ENCODE peak calls at places on chromosomes 12 and 14, in nine cellular contexts. T, Q, W, D, E, C, P, Y and H are unnamed samples. For H3K36me3, the result is how much of the 10 kb centered on the place peaks cover.

GRCh38 chr12:3777206-3777809 is 24.4 kb upstream of the CRACR2A start:
- DNase-seq in T (peak), Q (no peak), W (no peak), D (peak), E (no peak), C (no peak), P (no peak), Y (peak), H (peak)

GRCh38 chr12:14854586-14855163 is 11.3 kb upstream of the ART4 start:
- DNase-seq in T (no peak), Q (no peak), W (no peak), D (peak), E (no peak), C (no peak), P (no peak), Y (no peak), H (no peak)

GRCh38 chr14:50233335-50234250 is 2.2 kb upstream of the SOS2 start:
- DNase-seq in T (no peak), Q (no peak), W (no peak), D (no peak), E (no peak), C (no peak), P (no peak), Y (no peak), H (no peak)

GRCh38 chr12:53325539-53326061 is 4.2 kb upstream of the AAAS start:
- DNase-seq in T (no peak), Q (peak), W (no peak), D (peak), E (peak), C (peak), P (no peak), Y (no peak), H (peak)

GRCh38 chr12:71440393-71441349 is 1.1 kb downstream of the LGR5 start:
- DNase-seq in T (no peak), Q (no peak), W (no peak), D (peak), E (peak), C (peak), P (no peak), Y (peak), H (peak)

GRCh38 chr12:114815157-114815556 is 131.2 kb upstream of the TBX3 start:
- DNase-seq in T (no peak), Q (no peak), W (no peak), D (no peak), E (peak), C (no peak), P (no peak), Y (no peak), H (peak)

GRCh38 chr14:77071938-77072388 is 26.1 kb upstream of the CIPC start:
- DNase-seq in T (no peak), Q (no peak), W (no peak), D (no peak), E (peak), C (no peak), P (no peak), Y (no peak), H (no peak)

GRCh38 chr14:49966304-49966809 is 73.5 kb downstream of the ARF6 start:
- DNase-seq in T (no peak), Q (no peak), W (no peak), D (peak), E (peak), C (no peak), P (no peak), Y (peak), H (peak)

GRCh38 chr14:59123975-59124374 is 64.5 kb upstream of the DAAM1 start:
- DNase-seq in T (no peak), Q (no peak), W (no peak), D (peak), E (no peak), C (no peak), P (no peak), Y (no peak), H (no peak)

GRCh38 chr12:84767079-84767478 is 145.5 kb downstream of the SLC6A15 start:
- DNase-seq in T (no peak), Q (no peak), W (no peak), D (no peak), E (no peak), C (no peak), P (no peak), Y (no peak), H (no peak)

GRCh38 chr12:45707241-45707857 is 22.2 kb upstream of the ARID2 start:
- DNase-seq in T (no peak), Q (no peak), W (no peak), D (no peak), E (no peak), C (no peak), P (no peak), Y (no peak), H (no peak)

GRCh38 chr14:80387563-80387981 is 176.3 kb upstream of the DIO2 start:
- DNase-seq in T (no peak), Q (no peak), W (peak), D (no peak), E (no peak), C (no peak), P (no peak), Y (no peak), H (no peak)

GRCh38 chr12:25436206-25436912 is 116.7 kb downstream of the LMNTD1 start:
- DNase-seq in T (peak), Q (no peak), W (no peak), D (peak), E (peak), C (no peak), P (peak), Y (peak), H (peak)

GRCh38 chr14:101849640-101850039 is 88.1 kb downstream of the PPP2R5C start:
- DNase-seq in T (no peak), Q (no peak), W (no peak), D (no peak), E (no peak), C (no peak), P (no peak), Y (no peak), H (no peak)

GRCh38 chr12:116525418-116526001 is 33.7 kb upstream of the MAP1LC3B2 start:
- DNase-seq in T (no peak), Q (peak), W (no peak), D (peak), E (peak), C (no peak), P (no peak), Y (peak), H (no peak)

GRCh38 chr14:77760381-77761204 is at the start of gene SNW1:
- DNase-seq in T (peak), Q (peak), W (peak), D (peak), E (peak), C (peak), P (no peak), Y (peak), H (peak)

GRCh38 chr12:24631691-24632090 is 317.2 kb downstream of the BCAT1 start:
- DNase-seq in T (no peak), Q (no peak), W (no peak), D (peak), E (no peak), C (no peak), P (no peak), Y (no peak), H (no peak)

GRCh38 chr14:100282766-100283419 is 23.4 kb downstream of the SLC25A29 start:
- DNase-seq in T (no peak), Q (no peak), W (no peak), D (no peak), E (peak), C (no peak), P (no peak), Y (no peak), H (no peak)

GRCh38 chr14:57087841-57088240 is 180.9 kb downstream of the EXOC5 start:
- DNase-seq in T (no peak), Q (no peak), W (no peak), D (no peak), E (no peak), C (no peak), P (no peak), Y (no peak), H (no peak)

GRCh38 chr14:57085043-57085442 is 183.7 kb downstream of the EXOC5 start:
- DNase-seq in T (no peak), Q (no peak), W (no peak), D (no peak), E (no peak), C (no peak), P (no peak), Y (no peak), H (no peak)

GRCh38 chr14:57085801-57086200 is 182.9 kb downstream of the EXOC5 start:
- DNase-seq in T (no peak), Q (no peak), W (no peak), D (no peak), E (no peak), C (no peak), P (no peak), Y (no peak), H (no peak)

GRCh38 chr14:57089901-57090300 is 178.8 kb downstream of the EXOC5 start:
- DNase-seq in T (no peak), Q (no peak), W (no peak), D (no peak), E (no peak), C (no peak), P (no peak), Y (no peak), H (no peak)

GRCh38 chr14:57086271-57087162 is 182.2 kb downstream of the EXOC5 start:
- DNase-seq in T (peak), Q (no peak), W (no peak), D (no peak), E (no peak), C (no peak), P (no peak), Y (no peak), H (no peak)
- H3K36me3 ChIP-seq in T (under half), Q (under half), W (under half), D (under half), E (under half), C (under half), P (under half), Y (under half), H (under half)

GRCh38 chr14:75438486-75439080 is 10.8 kb downstream of the JDP2 start:
- DNase-seq in T (no peak), Q (no peak), W (no peak), D (no peak), E (no peak), C (no peak), P (no peak), Y (no peak), H (no peak)
- H3K4me3 ChIP-seq in T (no peak), Q (no peak), W (no peak), D (no peak), E (no peak), C (no peak), P (no peak), Y (no peak), H (no peak)

DNA sequence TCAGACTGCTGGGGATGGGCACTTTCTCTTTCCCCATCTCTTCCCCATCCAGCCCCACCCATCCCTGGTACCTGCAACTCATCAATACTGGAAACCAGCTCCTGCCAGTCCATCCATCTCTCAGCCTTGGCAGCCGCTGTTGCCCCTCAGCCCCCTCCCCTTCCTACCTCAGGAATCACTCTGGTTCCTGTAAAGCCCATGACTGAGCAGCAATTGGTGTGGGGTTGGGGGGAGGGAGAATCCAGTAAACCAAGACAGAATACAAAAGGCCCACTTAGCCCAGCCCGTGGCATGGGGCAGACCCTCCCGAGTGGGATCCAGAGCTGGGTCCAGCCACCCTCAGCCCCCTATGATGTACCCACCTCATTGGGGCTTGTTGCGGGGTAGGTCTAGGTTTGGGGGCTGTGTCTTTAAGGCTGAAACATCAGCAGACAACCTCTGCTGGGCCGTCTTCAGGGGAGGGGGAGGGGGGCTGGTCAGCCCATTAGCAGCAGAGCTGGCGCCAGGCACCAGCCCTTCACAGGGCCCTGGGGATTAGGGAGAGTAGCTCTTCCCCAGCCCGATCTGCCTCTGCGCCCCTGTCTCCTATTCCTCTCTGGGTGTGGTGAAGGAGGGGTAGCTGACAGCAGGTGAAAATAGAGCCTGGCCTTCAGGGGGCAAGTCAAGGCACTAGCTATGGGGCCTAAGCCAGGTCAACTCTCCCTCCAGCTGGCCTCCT is 702 bp upstream of the PRPH start:
- DNase-seq in T (no peak), Q (peak), W (no peak), D (no peak), E (peak), C (no peak), P (no peak), Y (no peak), H (peak)
- H3K36me3 ChIP-seq in T (under half), Q (under half), W (under half), D (under half), E (under half), C (under half), P (under half), Y (under half), H (under half)

DNA sequence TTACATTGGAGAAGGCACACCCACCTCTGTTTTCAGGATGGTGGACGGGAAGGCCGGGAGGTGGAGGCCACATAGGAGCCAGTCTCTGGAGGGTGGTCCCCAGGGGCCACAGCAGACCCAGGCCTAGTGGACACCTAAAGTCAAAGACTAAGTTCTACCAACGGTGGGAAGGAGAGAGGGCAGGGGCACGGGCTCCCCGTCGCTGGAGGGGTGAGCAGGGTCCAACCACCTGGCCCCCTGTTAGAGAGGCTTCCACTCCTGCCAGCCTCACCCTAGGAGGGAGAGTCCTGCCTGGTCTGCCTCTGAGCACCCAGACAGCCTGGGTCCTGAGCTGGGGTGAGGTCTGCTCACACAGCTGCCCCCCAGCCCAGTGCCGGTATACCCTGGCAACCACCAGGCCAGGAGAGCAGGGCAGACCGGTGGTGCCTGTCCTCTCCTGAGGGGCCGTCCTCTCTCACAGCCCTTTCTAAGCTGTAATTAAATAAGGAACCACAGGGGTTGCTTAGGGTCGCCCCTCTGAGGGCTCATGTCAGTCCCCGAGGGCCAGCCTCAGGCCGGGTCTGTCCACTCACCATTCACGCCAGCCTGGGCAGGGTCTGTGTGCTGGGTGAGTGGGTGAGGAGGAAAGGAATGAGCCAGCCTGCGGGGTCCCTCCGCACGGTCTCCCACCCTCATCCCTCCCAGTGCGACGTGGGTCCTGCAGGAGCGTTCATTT is 2.3 kb downstream of the INF2 start:
- DNase-seq in T (no peak), Q (no peak), W (no peak), D (no peak), E (no peak), C (peak), P (no peak), Y (no peak), H (no peak)
- H3K4me3 ChIP-seq in T (peak), Q (no peak), W (peak), D (peak), E (peak), C (no peak), P (no peak), Y (no peak), H (no peak)

GRCh38 chr12:31220061-31220460 is 105.9 kb downstream of the SINHCAF start:
- DNase-seq in T (no peak), Q (no peak), W (no peak), D (no peak), E (no peak), C (no peak), P (no peak), Y (no peak), H (no peak)
- H3K36me3 ChIP-seq in T (under half), Q (under half), W (under half), D (under half), E (under half), C (under half), P (under half), Y (under half), H (under half)